ENCODE peak calls at places on chromosomes 12 and 14, in five cellular contexts. Y, X, O, K and D are unnamed samples.

GRCh38 chr12:10235761-10236631 is 23.3 kb downstream of the GABARAPL1 start:
- DNase-seq in X (no peak), O (peak; percentile 51), K (peak; percentile 12), Y (peak; percentile 25), D (peak; percentile 73)

GRCh38 chr12:110640275-110641025 is 26.5 kb downstream of the TCTN1 start:
- DNase-seq in O (peak; percentile 64), Y (no peak), X (no peak), K (no peak), D (no peak)

GRCh38 chr14:103104654-103105511 is 10.4 kb downstream of the EXOC3L4 start:
- DNase-seq in K (peak; percentile 69), O (no peak), Y (peak; percentile 42), X (no peak), D (peak; percentile 68)

GRCh38 chr14:58280954-58281787 is 17.2 kb upstream of the ARID4A start:
- DNase-seq in Y (peak; percentile 94), O (peak; percentile 62), K (no peak), X (peak; percentile 91), D (peak; percentile 80)

GRCh38 chr12:122366685-122367475 is 55.6 kb downstream of the CLIP1 start:
- DNase-seq in O (peak; percentile 23), X (peak; percentile 92), K (no peak), Y (peak; percentile 93), D (peak; percentile 90)

GRCh38 chr14:36515105-36515593 is 4.9 kb downstream of the NKX2-1 start:
- DNase-seq in K (no peak), Y (no peak), X (no peak), O (no peak), D (no peak)

GRCh38 chr12:50314629-50315312 is 31.5 kb upstream of the LIMA1 start:
- DNase-seq in Y (peak; percentile 57), O (peak; percentile 1), K (peak; percentile 16), X (peak; percentile 16), D (peak; percentile 76)

GRCh38 chr12:91380651-91381050 is 198.0 kb upstream of the DCN start:
- DNase-seq in Y (no peak), K (peak; percentile 74), X (no peak), O (peak; percentile 31), D (no peak)

GRCh38 chr14:101288436-101289229 is 272.7 kb upstream of the DIO3 start:
- DNase-seq in O (no peak), Y (no peak), K (no peak), X (no peak), D (no peak)

GRCh38 chr12:113006641-113007040 is 28.3 kb downstream of the OAS2 start:
- DNase-seq in X (no peak), Y (no peak), O (no peak), K (no peak), D (no peak)

GRCh38 chr12:95701722-95702418 is 88.7 kb downstream of the NTN4 start:
- DNase-seq in O (no peak), K (no peak), Y (no peak), X (no peak), D (no peak)

GRCh38 chr14:105861985-105862465 is 335.6 kb downstream of the TMEM121 start:
- DNase-seq in O (no peak), K (no peak), X (no peak), Y (no peak), D (no peak)

GRCh38 chr12:71440393-71441349 is 1.1 kb downstream of the LGR5 start:
- DNase-seq in O (peak; percentile 43), K (no peak), Y (peak; percentile 7), X (no peak), D (peak; percentile 7)

GRCh38 chr14:60665178-60665555 is 15.9 kb upstream of the SIX1 start:
- DNase-seq in Y (no peak), O (no peak), X (no peak), K (peak; percentile 94), D (no peak)

GRCh38 chr14:21960636-21961035 is 287.0 kb upstream of the OR4E1 start:
- DNase-seq in O (no peak), Y (no peak), X (no peak), K (no peak), D (no peak)

GRCh38 chr12:78799679-78800078 is 64.9 kb upstream of the SYT1 start:
- DNase-seq in O (no peak), Y (no peak), X (no peak), K (no peak), D (no peak)